ENCODE peak calls at places on chromosomes 4 and X, in eight cellular contexts. O, C, E, B, D, L, J and K are unnamed samples.

GRCh38 chr4:147547314-147548056 is 66.6 kb downstream of the EDNRA start:
- DNase-seq in O (no peak), C (no peak), E (no peak), B (no peak), D (no peak), L (peak; percentile 87), J (no peak), K (no peak)

GRCh38 chrX:37371578-37371981 is 22.4 kb downstream of the PRRG1 start:
- DNase-seq in O (no peak), C (peak; percentile 17), E (no peak), B (no peak), D (no peak), L (no peak), J (peak; percentile 80), K (no peak)

GRCh38 chr4:157287445-157287844 is 66.9 kb downstream of the GRIA2 start:
- DNase-seq in O (no peak), C (no peak), E (no peak), B (no peak), D (no peak), L (no peak), J (no peak), K (no peak)

GRCh38 chr4:154738426-154738825 is 5.4 kb upstream of the LRAT start:
- DNase-seq in O (no peak), C (no peak), E (no peak), B (no peak), D (no peak), L (no peak), J (no peak), K (no peak)

GRCh38 chrX:149720021-149720689 is 8.3 kb downstream of the MAGEA11 start:
- DNase-seq in O (no peak), C (no peak), E (no peak), B (no peak), D (no peak), L (no peak), J (no peak), K (no peak)

GRCh38 chrX:132689741-132690140 is 200.9 kb upstream of the MBNL3 start:
- DNase-seq in O (no peak), C (no peak), E (no peak), B (no peak), D (no peak), L (no peak), J (no peak), K (peak; percentile 97)

GRCh38 chr4:87068591-87069021 is 133.8 kb downstream of the AFF1 start:
- DNase-seq in O (no peak), C (no peak), E (no peak), B (peak; percentile 53), D (no peak), L (no peak), J (no peak), K (no peak)

GRCh38 chr4:14178421-14178820 is 550.9 kb upstream of the BOD1L1 start:
- DNase-seq in O (no peak), C (no peak), E (no peak), B (peak; percentile 41), D (no peak), L (peak; percentile 12), J (no peak), K (no peak)

GRCh38 chr4:186604124-186604627 is 48.8 kb upstream of the MTNR1A start:
- DNase-seq in O (no peak), C (no peak), E (no peak), B (no peak), D (no peak), L (no peak), J (no peak), K (no peak)

GRCh38 chr4:83107636-83108035 is 6.9 kb downstream of the PLAC8 start:
- DNase-seq in O (no peak), C (peak; percentile 44), E (no peak), B (no peak), D (no peak), L (no peak), J (no peak), K (no peak)

GRCh38 chr4:48428926-48429325 is 54.2 kb upstream of the SLC10A4 start:
- DNase-seq in O (no peak), C (no peak), E (no peak), B (no peak), D (no peak), L (no peak), J (no peak), K (no peak)

GRCh38 chrX:110318664-110318968 is 731 bp upstream of the AMMECR1 start:
- DNase-seq in O (no peak), C (no peak), E (no peak), B (peak; percentile 60), D (no peak), L (no peak), J (no peak), K (no peak)

GRCh38 chr4:149801416-149801815 is 14.2 kb downstream of the IQCM start:
- DNase-seq in O (no peak), C (no peak), E (no peak), B (no peak), D (no peak), L (no peak), J (no peak), K (no peak)

GRCh38 chr4:138398297-138398696 is 156.1 kb upstream of the SLC7A11 start:
- DNase-seq in O (no peak), C (no peak), E (no peak), B (no peak), D (peak; percentile 44), L (no peak), J (no peak), K (no peak)

GRCh38 chrX:118254611-118255010 is 91.3 kb upstream of the WDR44 start:
- DNase-seq in O (no peak), C (no peak), E (no peak), B (peak; percentile 45), D (no peak), L (peak; percentile 26), J (no peak), K (peak; percentile 77)

GRCh38 chr4:8688041-8688907 is 95.7 kb downstream of the CPZ start:
- DNase-seq in O (peak; percentile 33), C (peak; percentile 88), E (peak; percentile 24), B (no peak), D (no peak), L (no peak), J (no peak), K (peak; percentile 23)

GRCh38 chr4:86319390-86319789 is 40.5 kb downstream of the MAPK10 start:
- DNase-seq in O (no peak), C (no peak), E (no peak), B (no peak), D (no peak), L (no peak), J (no peak), K (no peak)

GRCh38 chr4:120723105-120723504 is 199.4 kb downstream of the PRDM5 start:
- DNase-seq in O (no peak), C (no peak), E (no peak), B (no peak), D (no peak), L (no peak), J (no peak), K (no peak)

GRCh38 chrX:29911673-29912072 is 303.7 kb upstream of the MAGEB2 start:
- DNase-seq in O (no peak), C (no peak), E (no peak), B (no peak), D (no peak), L (no peak), J (no peak), K (peak; percentile 39)
- H3K4me3 ChIP-seq in O (no peak overlapping the region), C (no peak overlapping the region), E (no peak overlapping the region), B (no peak overlapping the region), D (no peak overlapping the region), L (no peak overlapping the region), J (no peak overlapping the region), K (no peak overlapping the region)

GRCh38 chr4:102627831-102628523 is 126.8 kb downstream of the NFKB1 start:
- DNase-seq in O (no peak), C (no peak), E (no peak), B (no peak), D (no peak), L (peak; percentile 35), J (no peak), K (no peak)
- H3K4me1 ChIP-seq in O (no peaks in the 10 kb centered on the region), C (no peaks in the 10 kb centered on the region), E (no peaks in the 10 kb centered on the region), B (no peaks in the 10 kb centered on the region), D (no peaks in the 10 kb centered on the region), L (peaks cover 12% of the 10 kb centered on the region), J (no peaks in the 10 kb centered on the region), K (no peaks in the 10 kb centered on the region)

DNA sequence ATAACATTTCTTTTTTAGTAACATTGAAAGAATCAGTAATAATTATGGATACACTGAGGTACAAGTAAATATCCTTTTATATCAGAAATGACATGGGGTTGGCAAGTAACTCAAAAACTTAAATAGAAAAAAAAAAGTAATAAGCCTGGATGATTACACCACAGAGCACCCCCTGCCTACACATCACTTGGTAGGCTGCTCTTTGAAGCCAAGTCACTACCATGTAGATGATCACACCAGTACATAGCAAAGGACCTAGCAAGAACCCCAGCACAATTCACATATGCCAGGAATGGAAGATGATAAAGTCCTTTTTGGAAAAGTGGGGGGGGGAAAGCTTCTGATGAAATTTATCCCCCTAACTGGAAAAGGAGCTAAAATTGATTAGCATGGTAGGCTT is 56.9 kb downstream of the METTL14 start:
- DNase-seq in O (no peak), C (no peak), E (no peak), B (no peak), D (no peak), L (no peak), J (no peak), K (no peak)
- H3K36me3 ChIP-seq in O (no peaks in the 10 kb centered on the region), C (peaks cover 42% of the 10 kb centered on the region), E (peaks cover 66% of the 10 kb centered on the region), B (peaks cover 71% of the 10 kb centered on the region), D (peaks cover 43% of the 10 kb centered on the region), L (peaks cover 31% of the 10 kb centered on the region), J (peaks cover 51% of the 10 kb centered on the region), K (peaks cover 15% of the 10 kb centered on the region)

GRCh38 chr4:5052424-5052702 is 1.1 kb downstream of the STK32B start:
- DNase-seq in O (no peak), C (no peak), E (no peak), B (no peak), D (no peak), L (no peak), J (no peak), K (no peak)

GRCh38 chr4:5051210-5051691 is at the start of gene STK32B:
- DNase-seq in O (peak; percentile 64), C (peak; percentile 89), E (peak; percentile 65), B (no peak), D (peak; percentile 39), L (peak; percentile 86), J (peak; percentile 79), K (peak; percentile 72)

GRCh38 chr4:5051692-5052423 is 578 bp downstream of the STK32B start:
- DNase-seq in O (no peak), C (peak; percentile 88), E (peak; percentile 47), B (no peak), D (no peak), L (peak; percentile 53), J (no peak), K (peak; percentile 37)

GRCh38 chr4:5054532-5054931 is 3.3 kb downstream of the STK32B start:
- DNase-seq in O (no peak), C (no peak), E (no peak), B (no peak), D (no peak), L (no peak), J (no peak), K (no peak)

DNA sequence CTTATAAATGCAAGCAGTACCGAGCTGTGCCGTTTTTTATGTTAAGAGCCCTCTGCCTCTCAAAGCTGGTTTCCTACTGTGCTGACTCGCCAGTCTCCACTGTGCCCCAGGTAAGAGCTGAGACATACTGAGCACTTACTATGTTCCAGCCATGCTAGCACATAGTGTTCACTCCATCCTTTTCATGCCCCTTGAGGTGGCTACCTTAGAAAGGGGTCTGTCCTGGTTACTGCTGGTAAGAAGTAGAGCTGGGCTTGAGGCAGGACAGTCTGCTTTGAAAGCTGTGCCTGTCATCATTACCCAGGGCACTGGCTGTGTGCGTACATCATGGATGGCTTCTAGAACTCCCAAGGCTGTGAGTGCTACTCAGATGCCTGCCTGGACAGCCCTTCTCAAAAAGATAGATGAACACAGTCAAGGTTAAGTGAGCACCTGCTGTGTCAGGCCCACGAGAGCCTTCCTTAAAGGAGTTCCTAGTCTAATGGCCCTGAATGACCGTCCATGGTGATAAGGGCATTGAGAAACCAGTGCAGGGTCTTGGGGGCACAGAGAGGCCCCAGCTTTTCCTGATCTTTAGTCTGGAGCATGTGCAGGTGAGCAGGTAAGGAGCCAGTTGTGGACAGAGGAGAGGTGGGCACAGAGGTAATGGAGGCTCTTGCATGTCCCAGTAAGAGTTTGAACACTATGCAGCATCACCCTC is 1.6 kb downstream of the STK32B start:
- DNase-seq in O (no peak), C (no peak), E (no peak), B (no peak), D (no peak), L (peak; percentile 21), J (no peak), K (no peak)
- H3K4me3 ChIP-seq in O (no peak overlapping the region), C (no peak overlapping the region), E (no peak overlapping the region), B (no peak overlapping the region), D (no peak overlapping the region), L (no peak overlapping the region), J (no peak overlapping the region), K (no peak overlapping the region)